ENCODE peak calls at places on chromosome 13, in five cellular contexts. C is HepG2, H is HAP-1, I is PC-9, L is tibial nerve. K is an unnamed sample. For H3K9me3, the result is how much of the 10 kb centered on the place peaks cover.

GRCh38 chr13:70527553-70527952 is 419.3 kb upstream of the KLHL1 start:
- DNase-seq in C (no peak), H (no peak), I (no peak), L (no peak), K (no peak)

GRCh38 chr13:76012091-76012721 is 376.1 kb downstream of the LMO7 start:
- DNase-seq in C (no peak), H (no peak), I (no peak), L (no peak), K (no peak)

GRCh38 chr13:102870677-102871415 is 25.0 kb downstream of the ERCC5 start:
- DNase-seq in C (peak), H (peak), I (peak), L (no peak), K (peak)

GRCh38 chr13:95182570-95183285 is 118.5 kb downstream of the ABCC4 start:
- DNase-seq in C (no peak), H (no peak), I (no peak), L (no peak), K (no peak)

GRCh38 chr13:33970746-33971145 is 152.8 kb downstream of the RFC3 start:
- DNase-seq in C (no peak), H (no peak), I (no peak), L (no peak), K (no peak)

GRCh38 chr13:46315491-46316075 is 71.5 kb downstream of the RUBCNL start:
- DNase-seq in C (no peak), H (no peak), I (no peak), L (no peak), K (no peak)

GRCh38 chr13:101283782-101284181 is 132.5 kb downstream of the NALCN start:
- DNase-seq in C (no peak), H (no peak), I (no peak), L (no peak), K (no peak)

GRCh38 chr13:73210218-73210883 is 151.5 kb downstream of the KLF5 start:
- DNase-seq in C (peak), H (no peak), I (peak), L (no peak), K (no peak)

GRCh38 chr13:26861951-26862350 is 101.4 kb upstream of the GPR12 start:
- DNase-seq in C (no peak), H (no peak), I (no peak), L (no peak), K (no peak)

GRCh38 chr13:65744761-65745160 is 1485.4 kb downstream of the PCDH9 start:
- DNase-seq in C (no peak), H (no peak), I (no peak), L (no peak), K (no peak)

GRCh38 chr13:34114581-34114980 is 296.6 kb downstream of the RFC3 start:
- DNase-seq in C (no peak), H (no peak), I (no peak), L (no peak), K (no peak)

GRCh38 chr13:64154514-64154913 is 2738.9 kb upstream of the PCDH20 start:
- DNase-seq in C (no peak), H (peak), I (no peak), L (no peak), K (no peak)

GRCh38 chr13:104318121-104318520 is 1251.9 kb upstream of the SLC10A2 start:
- DNase-seq in C (no peak), H (no peak), I (no peak), L (no peak), K (no peak)

GRCh38 chr13:48192536-48192935 is 40.5 kb upstream of the ITM2B start:
- DNase-seq in C (no peak), H (no peak), I (no peak), L (no peak), K (no peak)

GRCh38 chr13:21043898-21044297 is 17.5 kb downstream of the LATS2 start:
- DNase-seq in C (no peak), H (no peak), I (no peak), L (no peak), K (no peak)

GRCh38 chr13:96984061-96984508 is 10.2 kb downstream of the OXGR1 start:
- DNase-seq in C (no peak), H (peak), I (peak), L (no peak), K (no peak)

GRCh38 chr13:99265162-99265822 is 7.1 kb upstream of the GPR18 start:
- DNase-seq in C (no peak), H (no peak), I (no peak), L (no peak), K (no peak)

GRCh38 chr13:39036212-39036611 is 1.7 kb downstream of the PROSER1 start:
- DNase-seq in C (peak), H (peak), I (no peak), L (no peak), K (no peak)

GRCh38 chr13:107827840-107828549 is 387.3 kb downstream of the LIG4 start:
- DNase-seq in C (no peak), H (no peak), I (no peak), L (no peak), K (no peak)

GRCh38 chr13:73715114-73715909 is 418.9 kb downstream of the KLF12 start:
- DNase-seq in C (no peak), H (no peak), I (peak), L (no peak), K (peak)

GRCh38 chr13:39144941-39145533 is 106.8 kb downstream of the NHLRC3 start:
- DNase-seq in C (no peak), H (peak), I (peak), L (peak), K (no peak)

DNA sequence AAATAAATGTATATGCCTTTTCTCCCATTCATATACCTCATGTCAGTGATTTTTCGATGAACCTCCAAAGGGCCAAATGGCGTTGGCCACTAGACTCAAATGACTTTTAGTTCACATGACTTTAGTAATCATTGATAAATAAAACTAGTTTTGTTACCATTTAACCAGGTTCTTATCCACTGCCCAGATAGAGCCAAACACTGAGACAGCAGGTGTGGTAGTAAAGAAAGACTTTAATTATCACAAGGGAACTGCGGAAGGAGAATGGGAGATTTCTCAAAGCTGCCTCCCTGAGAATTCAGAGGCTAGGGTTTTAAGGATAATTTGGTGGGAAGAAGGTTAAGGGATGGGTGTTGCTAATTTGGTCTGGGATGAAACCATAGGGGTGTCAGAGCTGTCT is 19.4 kb upstream of the KBTBD6 start:
- DNase-seq in C (no peak), H (no peak), I (no peak), L (no peak), K (no peak)
- H3K9me3 ChIP-seq in C (half or more), H (under half), I (under half), L (under half), K (under half)

DNA sequence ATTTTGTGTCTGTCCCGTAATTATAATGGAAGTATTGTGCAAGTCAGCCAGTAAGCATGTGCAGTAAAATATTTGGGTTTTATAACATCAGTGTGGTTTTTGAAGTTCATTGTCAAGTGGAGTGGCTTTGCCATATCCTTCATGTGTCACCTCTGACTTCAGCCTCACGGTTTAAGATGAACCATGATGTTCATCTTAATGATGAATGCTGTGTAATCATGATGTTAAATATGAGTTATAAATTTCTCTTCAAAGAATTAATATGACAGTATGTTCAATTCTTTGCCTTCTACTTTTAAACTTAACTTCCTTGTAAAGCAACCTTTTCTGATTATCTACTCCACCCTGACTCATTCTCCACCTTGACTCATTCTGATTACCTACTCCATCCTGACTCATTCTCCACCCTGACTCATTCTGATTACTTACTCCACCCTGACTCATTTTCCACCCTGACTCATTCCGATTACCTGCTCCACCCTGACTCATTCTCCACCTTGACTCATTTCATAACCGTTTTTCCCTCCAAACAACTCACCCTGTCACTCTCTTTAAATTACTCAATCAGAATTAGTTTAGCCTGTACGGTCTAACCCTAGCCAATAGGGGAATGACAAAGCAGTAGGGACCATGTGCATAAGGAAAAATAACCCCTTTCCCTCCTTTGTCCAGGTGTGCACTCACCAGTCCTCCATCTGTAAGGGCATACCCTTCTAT is 50.3 kb upstream of the ANKRD10 start:
- DNase-seq in C (peak), H (no peak), I (peak), L (no peak), K (no peak)
- H3K9me3 ChIP-seq in C (under half), H (under half), I (under half), L (under half), K (under half)

GRCh38 chr13:110965755-110966134 is 50.9 kb upstream of the ANKRD10 start:
- DNase-seq in C (no peak), H (no peak), I (no peak), L (no peak), K (no peak)
- H3K9me3 ChIP-seq in C (under half), H (under half), I (under half), L (under half), K (under half)

DNA sequence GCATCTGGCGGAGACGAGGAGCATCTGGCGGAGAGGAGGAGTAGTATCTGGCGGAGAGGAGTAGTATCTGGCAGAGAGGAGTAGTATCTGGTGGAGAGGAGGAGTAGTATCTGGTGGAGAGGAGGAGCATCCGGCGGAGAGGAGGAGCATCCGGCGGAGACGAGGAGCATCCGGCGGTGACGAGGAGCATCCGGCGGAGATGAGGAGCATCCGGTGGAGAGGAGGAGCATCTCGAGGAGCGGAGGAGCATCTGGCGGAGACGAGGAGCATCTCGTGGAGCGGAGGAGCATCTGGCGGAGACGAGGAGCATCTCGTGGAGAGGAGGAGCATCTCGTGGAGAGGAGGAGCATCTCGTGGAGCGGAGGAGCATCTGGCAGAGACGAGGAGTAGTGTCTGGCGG is 18.6 kb downstream of the C13orf46 start:
- DNase-seq in C (no peak), H (no peak), I (no peak), L (no peak), K (no peak)
- H3K9me3 ChIP-seq in C (under half), H (under half), I (under half), L (under half), K (under half)

DNA sequence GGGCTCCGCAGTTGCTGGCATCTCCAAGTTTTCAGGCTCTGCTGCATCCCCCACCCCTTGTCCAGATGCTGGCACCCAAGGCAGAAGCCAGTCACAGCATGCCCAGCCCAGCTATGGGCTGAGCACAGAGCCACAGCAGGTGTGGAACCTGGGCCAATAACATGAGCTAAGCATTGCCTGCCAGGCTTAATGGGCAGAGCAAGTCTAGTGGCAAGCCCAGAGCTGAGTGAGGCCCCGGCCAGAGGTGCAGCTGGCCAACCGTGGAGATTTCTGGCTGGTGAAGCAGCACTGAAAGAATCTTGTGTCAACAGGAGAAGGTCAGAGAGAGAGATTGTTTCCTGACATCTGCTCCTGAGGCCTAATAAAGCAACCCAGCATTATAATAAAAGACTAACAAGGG is 111.0 kb downstream of the B3GLCT start:
- DNase-seq in C (no peak), H (no peak), I (no peak), L (no peak), K (no peak)
- H3K9me3 ChIP-seq in C (under half), H (under half), I (under half), L (under half), K (under half)

GRCh38 chr13:19179916-19180315 is 1.7 kb downstream of the TUBA3C start:
- DNase-seq in C (no peak), H (no peak), I (no peak), L (no peak), K (no peak)

GRCh38 chr13:19181021-19181620 is 503 bp downstream of the TUBA3C start:
- DNase-seq in C (no peak), H (no peak), I (no peak), L (no peak), K (no peak)

GRCh38 chr13:19182536-19182935 is 912 bp upstream of the TUBA3C start:
- DNase-seq in C (no peak), H (no peak), I (no peak), L (no peak), K (no peak)

GRCh38 chr13:19181621-19182485 is at the start of gene TUBA3C:
- DNase-seq in C (no peak), H (no peak), I (no peak), L (no peak), K (no peak)

DNA sequence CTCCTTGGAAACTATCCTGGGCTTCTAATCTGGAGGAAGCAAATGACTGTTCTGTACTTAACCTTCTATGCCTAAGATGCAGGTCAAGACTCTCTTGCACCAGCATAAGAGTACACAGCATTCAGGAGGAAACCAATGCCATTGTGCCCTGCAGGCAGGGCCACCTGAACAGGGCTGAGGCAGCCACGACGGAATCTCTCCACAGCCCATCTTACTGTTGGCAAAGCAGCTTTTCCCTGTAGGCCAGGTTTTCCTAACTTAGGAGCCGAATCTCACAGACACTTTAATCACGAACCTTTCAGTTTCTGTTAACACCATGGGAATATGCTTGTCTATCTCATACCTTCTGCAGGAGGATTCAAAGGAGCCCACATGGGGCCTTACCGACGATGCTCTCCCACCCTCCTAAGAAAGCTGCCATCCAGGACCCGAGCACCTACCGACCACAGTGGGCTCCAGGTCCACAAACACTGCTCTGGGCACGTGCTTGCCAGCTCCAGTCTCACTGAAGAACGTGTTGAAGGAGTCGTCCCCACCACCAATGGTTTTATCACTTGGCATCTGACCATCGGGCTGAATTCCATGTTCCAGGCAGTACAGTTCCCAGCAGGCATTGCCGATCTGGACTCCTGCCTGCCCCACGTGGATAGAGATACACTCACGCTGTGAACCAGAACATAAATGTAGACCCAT is 2.6 kb downstream of the TUBA3C start:
- DNase-seq in C (no peak), H (no peak), I (no peak), L (no peak), K (no peak)
- H3K9me3 ChIP-seq in C (under half), H (under half), I (under half), L (under half), K (under half)

K was measured in T-helper 17 cell.